ENCODE peak calls at places on chromosomes 13 and 19, in eight cellular contexts. One of them, this sample, is unnamed.

GRCh38 chr13:34216251-34216650 is 398.3 kb downstream of the RFC3 start:
- DNase-seq in adipocyte: peak
- DNase-seq in neural progenitor cell: no peak
- DNase-seq in A549: no peak
- DNase-seq in astrocyte of the spinal cord: no peak
- DNase-seq in colonic mucosa: no peak
- DNase-seq in fibroblast of lung: no peak
- DNase-seq in cardiac fibroblast: peak
- DNase-seq in this sample: no peak

GRCh38 chr19:42226886-42227285 is 6.8 kb downstream of the ZNF526 start:
- DNase-seq in adipocyte: no peak
- DNase-seq in neural progenitor cell: no peak
- DNase-seq in A549: no peak
- DNase-seq in astrocyte of the spinal cord: no peak
- DNase-seq in colonic mucosa: no peak
- DNase-seq in fibroblast of lung: no peak
- DNase-seq in cardiac fibroblast: no peak
- DNase-seq in this sample: no peak

GRCh38 chr13:34416833-34417425 is 525.1 kb upstream of the NBEA start:
- DNase-seq in adipocyte: no peak
- DNase-seq in neural progenitor cell: no peak
- DNase-seq in A549: no peak
- DNase-seq in astrocyte of the spinal cord: peak
- DNase-seq in colonic mucosa: peak
- DNase-seq in fibroblast of lung: peak
- DNase-seq in cardiac fibroblast: peak
- DNase-seq in this sample: no peak

GRCh38 chr19:23075031-23075733 is 41.6 kb upstream of the ZNF730 start:
- DNase-seq in adipocyte: peak
- DNase-seq in neural progenitor cell: peak
- DNase-seq in A549: no peak
- DNase-seq in astrocyte of the spinal cord: peak
- DNase-seq in colonic mucosa: peak
- DNase-seq in fibroblast of lung: peak
- DNase-seq in cardiac fibroblast: peak
- DNase-seq in this sample: no peak

GRCh38 chr13:43935878-43936277 is 56.2 kb downstream of the LACC1 start:
- DNase-seq in adipocyte: peak
- DNase-seq in neural progenitor cell: no peak
- DNase-seq in A549: no peak
- DNase-seq in astrocyte of the spinal cord: no peak
- DNase-seq in colonic mucosa: no peak
- DNase-seq in fibroblast of lung: peak
- DNase-seq in cardiac fibroblast: peak
- DNase-seq in this sample: no peak

GRCh38 chr19:29098863-29099481 is 114.0 kb downstream of the UQCRFS1 start:
- DNase-seq in adipocyte: peak
- DNase-seq in neural progenitor cell: no peak
- DNase-seq in A549: peak
- DNase-seq in astrocyte of the spinal cord: no peak
- DNase-seq in colonic mucosa: peak
- DNase-seq in fibroblast of lung: peak
- DNase-seq in cardiac fibroblast: peak
- DNase-seq in this sample: peak

GRCh38 chr19:38003427-38004099 is 96.6 kb downstream of the SIPA1L3 start:
- DNase-seq in adipocyte: peak
- DNase-seq in neural progenitor cell: peak
- DNase-seq in A549: no peak
- DNase-seq in astrocyte of the spinal cord: peak
- DNase-seq in colonic mucosa: peak
- DNase-seq in fibroblast of lung: peak
- DNase-seq in cardiac fibroblast: peak
- DNase-seq in this sample: no peak

GRCh38 chr19:57269515-57270250 is 10.6 kb upstream of the ZNF460 start:
- DNase-seq in adipocyte: peak
- DNase-seq in neural progenitor cell: no peak
- DNase-seq in A549: no peak
- DNase-seq in astrocyte of the spinal cord: peak
- DNase-seq in colonic mucosa: no peak
- DNase-seq in fibroblast of lung: peak
- DNase-seq in cardiac fibroblast: peak
- DNase-seq in this sample: peak

GRCh38 chr13:60755380-60756163 is 358.6 kb downstream of the TDRD3 start:
- DNase-seq in adipocyte: no peak
- DNase-seq in neural progenitor cell: peak
- DNase-seq in A549: no peak
- DNase-seq in astrocyte of the spinal cord: no peak
- DNase-seq in colonic mucosa: no peak
- DNase-seq in fibroblast of lung: peak
- DNase-seq in cardiac fibroblast: no peak
- DNase-seq in this sample: no peak

GRCh38 chr19:14479985-14480694 is 5.0 kb upstream of the PTGER1 start:
- DNase-seq in adipocyte: peak
- DNase-seq in neural progenitor cell: peak
- DNase-seq in A549: peak
- DNase-seq in astrocyte of the spinal cord: no peak
- DNase-seq in colonic mucosa: no peak
- DNase-seq in fibroblast of lung: peak
- DNase-seq in cardiac fibroblast: peak
- DNase-seq in this sample: no peak

GRCh38 chr13:41352935-41353801 is 42.1 kb downstream of the NAA16 start:
- DNase-seq in adipocyte: peak
- DNase-seq in neural progenitor cell: peak
- DNase-seq in A549: peak
- DNase-seq in astrocyte of the spinal cord: peak
- DNase-seq in colonic mucosa: peak
- DNase-seq in fibroblast of lung: peak
- DNase-seq in cardiac fibroblast: peak
- DNase-seq in this sample: peak

GRCh38 chr19:33248954-33249613 is 23.4 kb upstream of the SLC7A10 start:
- DNase-seq in adipocyte: no peak
- DNase-seq in neural progenitor cell: no peak
- DNase-seq in A549: peak
- DNase-seq in astrocyte of the spinal cord: no peak
- DNase-seq in colonic mucosa: no peak
- DNase-seq in fibroblast of lung: no peak
- DNase-seq in cardiac fibroblast: no peak
- DNase-seq in this sample: no peak

GRCh38 chr13:41453620-41454019 is 3.7 kb upstream of the RGCC start:
- DNase-seq in adipocyte: no peak
- DNase-seq in neural progenitor cell: no peak
- DNase-seq in A549: no peak
- DNase-seq in astrocyte of the spinal cord: no peak
- DNase-seq in colonic mucosa: no peak
- DNase-seq in fibroblast of lung: no peak
- DNase-seq in cardiac fibroblast: no peak
- DNase-seq in this sample: no peak

DNA sequence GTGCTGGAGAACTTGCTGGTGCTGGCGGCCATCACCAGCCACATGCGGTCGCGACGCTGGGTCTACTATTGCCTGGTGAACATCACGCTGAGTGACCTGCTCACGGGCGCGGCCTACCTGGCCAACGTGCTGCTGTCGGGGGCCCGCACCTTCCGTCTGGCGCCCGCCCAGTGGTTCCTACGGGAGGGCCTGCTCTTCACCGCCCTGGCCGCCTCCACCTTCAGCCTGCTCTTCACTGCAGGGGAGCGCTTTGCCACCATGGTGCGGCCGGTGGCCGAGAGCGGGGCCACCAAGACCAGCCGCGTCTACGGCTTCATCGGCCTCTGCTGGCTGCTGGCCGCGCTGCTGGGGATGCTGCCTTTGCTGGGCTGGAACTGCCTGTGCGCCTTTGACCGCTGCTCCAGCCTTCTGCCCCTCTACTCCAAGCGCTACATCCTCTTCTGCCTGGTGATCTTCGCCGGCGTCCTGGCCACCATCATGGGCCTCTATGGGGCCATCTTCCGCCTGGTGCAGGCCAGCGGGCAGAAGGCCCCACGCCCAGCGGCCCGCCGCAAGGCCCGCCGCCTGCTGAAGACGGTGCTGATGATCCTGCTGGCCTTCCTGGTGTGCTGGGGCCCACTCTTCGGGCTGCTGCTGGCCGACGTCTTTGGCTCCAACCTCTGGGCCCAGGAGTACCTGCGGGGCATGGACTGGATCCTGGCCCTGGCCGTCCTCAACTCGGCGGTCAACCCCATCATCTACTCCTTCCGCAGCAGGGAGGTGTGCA is 587 bp downstream of the S1PR4 start:
- DNase-seq in adipocyte: no peak
- DNase-seq in neural progenitor cell: no peak
- DNase-seq in A549: no peak
- DNase-seq in astrocyte of the spinal cord: no peak
- DNase-seq in colonic mucosa: no peak
- DNase-seq in fibroblast of lung: no peak
- DNase-seq in cardiac fibroblast: no peak
- DNase-seq in this sample: no peak
- H3K4me3 ChIP-seq in adipocyte: no peak
- H3K4me3 ChIP-seq in neural progenitor cell: no peak
- H3K4me3 ChIP-seq in A549: no peak
- H3K4me3 ChIP-seq in astrocyte of the spinal cord: no peak
- H3K4me3 ChIP-seq in colonic mucosa: peak
- H3K4me3 ChIP-seq in fibroblast of lung: no peak
- H3K4me3 ChIP-seq in cardiac fibroblast: no peak
- H3K4me3 ChIP-seq in this sample: no peak

GRCh38 chr13:113446488-113446854 is 6.8 kb downstream of the ADPRHL1 start:
- DNase-seq in adipocyte: no peak
- DNase-seq in neural progenitor cell: no peak
- DNase-seq in A549: no peak
- DNase-seq in astrocyte of the spinal cord: no peak
- DNase-seq in colonic mucosa: no peak
- DNase-seq in fibroblast of lung: no peak
- DNase-seq in cardiac fibroblast: no peak
- DNase-seq in this sample: no peak

GRCh38 chr13:113449693-113450347 is 3.5 kb downstream of the ADPRHL1 start:
- DNase-seq in adipocyte: no peak
- DNase-seq in neural progenitor cell: no peak
- DNase-seq in A549: no peak
- DNase-seq in astrocyte of the spinal cord: no peak
- DNase-seq in colonic mucosa: no peak
- DNase-seq in fibroblast of lung: no peak
- DNase-seq in cardiac fibroblast: no peak
- DNase-seq in this sample: no peak

GRCh38 chr13:113447596-113447995 is 5.7 kb downstream of the ADPRHL1 start:
- DNase-seq in adipocyte: no peak
- DNase-seq in neural progenitor cell: no peak
- DNase-seq in A549: no peak
- DNase-seq in astrocyte of the spinal cord: no peak
- DNase-seq in colonic mucosa: no peak
- DNase-seq in fibroblast of lung: no peak
- DNase-seq in cardiac fibroblast: no peak
- DNase-seq in this sample: no peak

GRCh38 chr13:113448545-113448884 is 4.8 kb downstream of the ADPRHL1 start:
- DNase-seq in adipocyte: no peak
- DNase-seq in neural progenitor cell: no peak
- DNase-seq in A549: no peak
- DNase-seq in astrocyte of the spinal cord: no peak
- DNase-seq in colonic mucosa: peak
- DNase-seq in fibroblast of lung: no peak
- DNase-seq in cardiac fibroblast: no peak
- DNase-seq in this sample: no peak

DNA sequence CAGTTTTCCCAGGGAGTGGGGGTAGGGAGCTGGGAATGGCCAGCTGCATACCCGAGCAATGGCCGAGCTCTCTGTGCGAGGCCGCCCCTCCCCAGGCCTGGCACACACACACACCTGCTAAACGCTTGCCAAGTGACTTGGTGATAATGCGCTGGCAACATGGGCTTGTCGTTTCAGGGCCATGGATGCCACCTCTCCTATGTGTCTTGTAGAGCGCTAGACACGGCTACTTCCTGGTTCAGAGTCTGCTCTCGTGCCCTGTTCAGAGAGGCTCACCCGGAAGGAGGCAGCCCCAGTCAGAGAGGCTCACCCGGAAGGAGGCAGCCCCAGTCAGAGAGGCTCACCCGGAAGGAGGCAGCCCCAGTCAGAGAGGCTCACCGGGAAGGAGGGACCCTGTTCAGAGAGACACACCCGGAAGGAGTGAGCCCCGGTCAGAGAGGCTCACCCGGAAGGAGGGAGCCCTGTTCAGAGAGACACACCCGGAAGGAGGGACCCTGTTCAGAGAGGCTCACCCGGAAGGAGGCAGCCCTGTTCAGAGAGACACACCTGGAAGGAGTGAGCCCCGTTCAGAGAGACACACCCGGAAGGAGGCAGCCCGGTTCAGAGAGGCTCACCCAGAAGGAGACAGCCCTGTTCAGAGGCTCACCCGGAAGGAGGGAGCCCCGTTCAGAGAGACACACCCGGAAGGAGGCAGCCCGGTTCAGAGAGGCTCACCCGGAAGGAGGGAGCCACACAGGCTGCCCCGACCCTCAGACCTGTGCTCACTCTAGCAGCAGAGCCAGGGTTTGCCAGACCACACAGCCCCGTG is 4.2 kb downstream of the ADPRHL1 start:
- DNase-seq in adipocyte: no peak
- DNase-seq in neural progenitor cell: no peak
- DNase-seq in A549: peak
- DNase-seq in astrocyte of the spinal cord: no peak
- DNase-seq in colonic mucosa: peak
- DNase-seq in fibroblast of lung: no peak
- DNase-seq in cardiac fibroblast: peak
- DNase-seq in this sample: no peak
- H3K4me3 ChIP-seq in adipocyte: peak
- H3K4me3 ChIP-seq in neural progenitor cell: no peak
- H3K4me3 ChIP-seq in A549: peak
- H3K4me3 ChIP-seq in astrocyte of the spinal cord: no peak
- H3K4me3 ChIP-seq in colonic mucosa: peak
- H3K4me3 ChIP-seq in fibroblast of lung: no peak
- H3K4me3 ChIP-seq in cardiac fibroblast: peak
- H3K4me3 ChIP-seq in this sample: no peak

DNA sequence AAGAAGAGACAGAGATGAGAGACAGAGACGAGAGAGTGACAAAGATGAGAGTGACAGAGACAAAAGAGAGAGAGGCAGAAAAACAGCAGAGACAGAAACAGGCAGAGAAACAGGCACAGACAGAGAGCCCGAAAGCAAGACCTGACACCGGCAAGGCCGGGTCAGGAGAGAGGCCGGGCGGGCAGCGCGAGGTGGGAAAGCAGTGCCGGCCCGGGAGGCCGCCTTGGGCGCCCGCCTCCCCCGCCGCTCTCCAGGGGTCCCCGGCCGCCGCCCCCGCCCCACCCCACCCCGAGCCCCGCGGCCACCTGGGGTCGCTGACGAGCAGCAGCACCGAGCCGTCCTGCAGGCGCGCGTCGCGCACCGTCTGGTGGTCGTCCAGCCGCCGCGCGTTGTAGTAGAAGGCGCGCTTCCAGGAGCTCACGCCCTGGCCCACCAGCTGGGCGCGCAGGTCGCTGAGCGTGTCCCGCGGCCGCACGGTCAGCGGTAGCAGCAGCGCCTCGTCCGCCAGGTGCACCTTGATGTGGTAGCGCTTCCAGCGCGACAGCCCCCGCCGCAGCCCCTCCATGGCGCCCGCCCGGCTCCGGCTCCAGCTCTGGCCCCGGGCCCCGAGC is at the start of gene TINCR:
- DNase-seq in adipocyte: peak
- DNase-seq in neural progenitor cell: peak
- DNase-seq in A549: no peak
- DNase-seq in astrocyte of the spinal cord: no peak
- DNase-seq in colonic mucosa: no peak
- DNase-seq in fibroblast of lung: no peak
- DNase-seq in cardiac fibroblast: no peak
- DNase-seq in this sample: no peak
- H3K4me3 ChIP-seq in adipocyte: peak
- H3K4me3 ChIP-seq in neural progenitor cell: peak
- H3K4me3 ChIP-seq in A549: peak
- H3K4me3 ChIP-seq in astrocyte of the spinal cord: no peak
- H3K4me3 ChIP-seq in colonic mucosa: peak
- H3K4me3 ChIP-seq in fibroblast of lung: no peak
- H3K4me3 ChIP-seq in cardiac fibroblast: no peak
- H3K4me3 ChIP-seq in this sample: peak

GRCh38 chr19:11434703-11435056 is 241 bp downstream of the ODAD3 start:
- DNase-seq in adipocyte: no peak
- DNase-seq in neural progenitor cell: no peak
- DNase-seq in A549: peak
- DNase-seq in astrocyte of the spinal cord: no peak
- DNase-seq in colonic mucosa: no peak
- DNase-seq in fibroblast of lung: no peak
- DNase-seq in cardiac fibroblast: no peak
- DNase-seq in this sample: no peak
- H3K4me3 ChIP-seq in adipocyte: peak
- H3K4me3 ChIP-seq in neural progenitor cell: peak
- H3K4me3 ChIP-seq in A549: peak
- H3K4me3 ChIP-seq in astrocyte of the spinal cord: peak
- H3K4me3 ChIP-seq in colonic mucosa: peak
- H3K4me3 ChIP-seq in fibroblast of lung: peak
- H3K4me3 ChIP-seq in cardiac fibroblast: peak
- H3K4me3 ChIP-seq in this sample: peak

This sample was measured in BJ.